ENCODE peak calls at places on chromosomes 3 and 15, in nine cellular contexts. V is dorsolateral prefrontal cortex, Q is fibroblast of lung, K is endodermal cell, U is fibroblast of the aortic adventitia, O is GM23338, P is RWPE1, D is mesothelial cell of epicardium, E is body of pancreas. M is an unnamed sample.

GRCh38 chr15:27601239-27601942 is 497.7 kb downstream of the OCA2 start:
- DNase-seq in V (no peak), Q (peak; percentile 41), K (no peak), U (no peak), O (no peak), P (no peak), D (no peak), E (no peak), M (no peak)

GRCh38 chr15:69926011-69926410 is 171.7 kb downstream of the TLE3 start:
- DNase-seq in V (no peak), Q (peak; percentile 60), K (no peak), U (no peak), O (no peak), P (no peak), D (no peak), E (no peak), M (no peak)

GRCh38 chr3:187041362-187042061 is 97.8 kb downstream of the RPL39L start:
- DNase-seq in V (no peak), Q (peak; percentile 66), K (no peak), U (peak; percentile 67), O (no peak), P (no peak), D (no peak), E (no peak), M (no peak)

GRCh38 chr3:196055683-196056270 is 26.1 kb downstream of the TFRC start:
- DNase-seq in V (no peak), Q (no peak), K (no peak), U (no peak), O (no peak), P (no peak), D (no peak), E (no peak), M (peak; percentile 30)

GRCh38 chr15:80580536-80581260 is 114.4 kb upstream of the ABHD17C start:
- DNase-seq in V (no peak), Q (no peak), K (peak; percentile 19), U (no peak), O (no peak), P (no peak), D (no peak), E (no peak), M (no peak)

GRCh38 chr15:50907866-50908208 is 646 bp upstream of the AP4E1 start:
- DNase-seq in V (no peak), Q (peak; percentile 32), K (peak; percentile 80), U (peak; percentile 46), O (peak; percentile 68), P (no peak), D (no peak), E (no peak), M (peak; percentile 50)

GRCh38 chr15:62844564-62845235 is 197.8 kb upstream of the TPM1 start:
- DNase-seq in V (no peak), Q (peak; percentile 49), K (peak; percentile 61), U (no peak), O (no peak), P (no peak), D (no peak), E (no peak), M (no peak)

GRCh38 chr15:26841514-26841913 is 25.3 kb upstream of the GABRA5 start:
- DNase-seq in V (no peak), Q (no peak), K (peak; percentile 57), U (no peak), O (peak; percentile 30), P (no peak), D (no peak), E (no peak), M (no peak)

DNA sequence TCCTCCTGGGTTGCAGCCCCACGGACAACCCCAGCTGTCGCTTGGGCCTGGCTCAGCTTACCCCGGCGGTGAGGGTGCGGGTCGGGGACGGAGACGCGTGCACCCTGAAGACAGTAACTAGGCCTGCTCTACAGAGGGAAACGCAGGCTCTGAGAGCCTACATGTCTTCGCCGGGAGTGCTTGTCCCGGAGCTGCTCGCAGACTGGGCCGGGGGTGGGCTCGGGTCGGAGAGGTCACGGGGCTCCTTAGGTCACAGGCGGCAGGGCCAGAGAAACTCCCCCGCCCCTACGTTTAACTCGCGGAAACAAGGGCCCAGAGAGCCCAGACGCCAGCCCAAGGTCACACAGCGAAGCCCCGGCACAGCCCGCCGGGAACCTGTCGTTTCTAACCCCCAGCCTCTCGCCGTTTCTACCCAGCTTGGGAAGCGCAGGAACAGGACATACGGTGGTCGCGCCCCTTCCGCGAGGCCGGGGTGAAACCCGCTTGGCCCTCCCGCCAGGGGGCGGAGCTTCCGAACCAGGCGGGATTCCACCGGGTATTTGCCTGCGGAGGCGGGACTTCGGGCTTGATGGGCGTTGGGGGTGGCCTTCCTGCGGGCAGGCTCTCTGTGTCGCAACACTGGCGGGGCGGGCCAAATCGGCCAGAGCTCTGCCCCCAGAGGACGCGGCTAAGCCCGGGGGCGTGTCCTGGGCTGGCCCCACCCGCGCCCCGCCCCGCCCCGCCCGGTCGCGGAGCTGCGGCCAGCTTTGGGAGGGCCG is at the start of gene HDAC11:
- DNase-seq in V (peak; percentile 100), Q (peak; percentile 95), K (peak; percentile 99), U (peak; percentile 95), O (peak; percentile 99), P (peak; percentile 99), D (peak; percentile 97), E (peak; percentile 99), M (peak; percentile 96)
- TF ChIP-seq CTCF in V (peak; percentile 56), Q (no peak), K (peak; percentile 33), U (no peak), O (no peak), P (no peak), D (no peak), E (peak; percentile 54), M (no peak)

DNA sequence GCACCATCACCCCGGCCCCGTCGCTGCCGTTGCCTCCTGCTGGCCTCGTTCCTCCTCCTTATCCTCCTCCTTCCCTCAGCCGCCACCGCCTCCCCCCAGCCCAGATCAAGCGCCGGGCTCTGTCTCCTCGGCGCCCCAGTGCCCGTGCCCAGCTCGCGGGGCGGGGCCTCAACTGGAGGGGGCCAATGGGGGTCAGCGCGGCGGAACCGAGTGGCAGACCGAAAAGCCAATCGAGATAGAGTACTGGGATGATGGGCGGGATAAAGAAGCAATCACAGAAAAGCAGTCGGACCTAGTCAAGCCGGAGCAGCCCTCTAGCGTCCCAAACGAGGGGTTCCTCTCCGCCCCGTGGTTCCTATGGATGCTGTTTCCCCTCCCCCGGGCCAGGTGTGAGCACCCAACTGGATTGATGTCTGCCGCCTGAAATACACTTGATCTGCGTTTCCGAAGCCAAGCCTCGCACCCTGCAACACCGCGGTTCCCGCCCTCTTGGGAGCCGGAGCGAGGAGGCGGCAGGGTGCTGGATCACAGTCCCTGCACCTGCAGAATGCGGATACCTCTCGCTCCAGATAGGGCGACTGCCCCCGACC is at the start of gene FRMD5:
- DNase-seq in V (peak; percentile 95), Q (peak; percentile 96), K (peak; percentile 98), U (peak; percentile 97), O (peak; percentile 99), P (peak; percentile 99), D (peak; percentile 94), E (peak; percentile 90), M (peak; percentile 95)
- TF ChIP-seq CTCF in V (peak; percentile 54), Q (peak; percentile 62), K (peak; percentile 62), U (peak; percentile 77), O (peak; percentile 13), P (no peak), D (peak; percentile 33), E (peak; percentile 46), M (peak; percentile 37)

GRCh38 chr3:55549172-55549571 is 62.1 kb upstream of the WNT5A start:
- DNase-seq in V (no peak), Q (no peak), K (no peak), U (peak; percentile 31), O (no peak), P (no peak), D (no peak), E (no peak), M (no peak)
- TF ChIP-seq CTCF in V (no peak), Q (peak; percentile 28), K (peak; percentile 59), U (peak; percentile 37), O (no peak), P (no peak), D (peak; percentile 27), E (peak; percentile 2), M (no peak)

GRCh38 chr15:48336940-48337339 is 5.7 kb downstream of the DUT start:
- DNase-seq in V (no peak), Q (peak; percentile 2), K (peak; percentile 72), U (peak; percentile 16), O (peak; percentile 71), P (peak; percentile 11), D (no peak), E (no peak), M (peak; percentile 21)
- TF ChIP-seq CTCF in V (peak; percentile 22), Q (peak; percentile 38), K (peak; percentile 71), U (peak; percentile 30), O (peak; percentile 76), P (peak; percentile 29), D (no peak), E (no peak), M (no peak)

GRCh38 chr3:38370149-38370548 is 23.6 kb downstream of the XYLB start:
- DNase-seq in V (no peak), Q (no peak), K (no peak), U (no peak), O (no peak), P (no peak), D (no peak), E (no peak), M (no peak)

GRCh38 chr3:38367709-38368108 is 21.1 kb downstream of the XYLB start:
- DNase-seq in V (no peak), Q (no peak), K (no peak), U (no peak), O (no peak), P (no peak), D (no peak), E (no peak), M (no peak)

GRCh38 chr3:38369186-38369585 is 22.6 kb downstream of the XYLB start:
- DNase-seq in V (no peak), Q (no peak), K (no peak), U (no peak), O (no peak), P (no peak), D (no peak), E (no peak), M (no peak)

GRCh38 chr3:38366082-38366481 is 19.5 kb downstream of the XYLB start:
- DNase-seq in V (no peak), Q (no peak), K (no peak), U (no peak), O (no peak), P (no peak), D (no peak), E (no peak), M (no peak)

GRCh38 chr3:38368238-38368637 is 21.7 kb downstream of the XYLB start:
- DNase-seq in V (no peak), Q (no peak), K (peak; percentile 52), U (no peak), O (peak; percentile 12), P (no peak), D (no peak), E (no peak), M (no peak)
- TF ChIP-seq CTCF in V (no peak), Q (no peak), K (peak; percentile 29), U (no peak), O (peak; percentile 39), P (no peak), D (no peak), E (no peak), M (no peak)

GRCh38 chr15:66845266-66845785 is 143.3 kb downstream of the SMAD6 start:
- DNase-seq in V (no peak), Q (no peak), K (no peak), U (no peak), O (no peak), P (no peak), D (no peak), E (no peak), M (no peak)
- TF ChIP-seq CTCF in V (no peak), Q (no peak), K (no peak), U (no peak), O (no peak), P (no peak), D (no peak), E (no peak), M (no peak)

M was measured in MCF 10A.